ENCODE peak calls at places on chromosomes 4 and X, in five cellular contexts. One of them, this sample, is unnamed.
A peak's percentile ranks its signal among the peaks of the same experiment; 100 is the strongest.

GRCh38 chrX:150365953-150366911 is 3.1 kb downstream of the MAMLD1 start:
- DNase-seq in uterus: peak; percentile 54
- DNase-seq in activated CD4-positive, alpha-beta memory T cell treated with anti-CD3 and anti-CD28 coated beads, Interleukin-2, amount 10 ng/mL, durations not matched to agents 7 days and 5 days: no peak
- DNase-seq in heart left ventricle: peak; percentile 61
- DNase-seq in kidney epithelial cell: no peak
- DNase-seq in this sample: peak; percentile 70

GRCh38 chr4:101238706-101239105 is 108.6 kb downstream of the PPP3CA start:
- DNase-seq in uterus: no peak
- DNase-seq in kidney epithelial cell: no peak
- DNase-seq in activated CD4-positive, alpha-beta memory T cell treated with anti-CD3 and anti-CD28 coated beads, Interleukin-2, amount 10 ng/mL, durations not matched to agents 7 days and 5 days: no peak
- DNase-seq in heart left ventricle: no peak
- DNase-seq in this sample: no peak

GRCh38 chrX:47097018-47097417 is 18.8 kb downstream of the RGN start:
- DNase-seq in activated CD4-positive, alpha-beta memory T cell treated with anti-CD3 and anti-CD28 coated beads, Interleukin-2, amount 10 ng/mL, durations not matched to agents 7 days and 5 days: no peak
- DNase-seq in uterus: no peak
- DNase-seq in heart left ventricle: no peak
- DNase-seq in kidney epithelial cell: no peak
- DNase-seq in this sample: no peak

GRCh38 chr4:30718021-30718888 is 1.9 kb upstream of the PCDH7 start:
- DNase-seq in heart left ventricle: peak; percentile 34
- DNase-seq in kidney epithelial cell: no peak
- DNase-seq in activated CD4-positive, alpha-beta memory T cell treated with anti-CD3 and anti-CD28 coated beads, Interleukin-2, amount 10 ng/mL, durations not matched to agents 7 days and 5 days: no peak
- DNase-seq in uterus: peak; percentile 57
- DNase-seq in this sample: peak; percentile 73

GRCh38 chr4:182453830-182454229 is 210.6 kb downstream of the TENM3 start:
- DNase-seq in kidney epithelial cell: no peak
- DNase-seq in uterus: no peak
- DNase-seq in heart left ventricle: no peak
- DNase-seq in activated CD4-positive, alpha-beta memory T cell treated with anti-CD3 and anti-CD28 coated beads, Interleukin-2, amount 10 ng/mL, durations not matched to agents 7 days and 5 days: no peak
- DNase-seq in this sample: no peak

GRCh38 chrX:152907084-152907651 is 9.3 kb downstream of the ZNF185 start:
- DNase-seq in kidney epithelial cell: peak; percentile 45
- DNase-seq in activated CD4-positive, alpha-beta memory T cell treated with anti-CD3 and anti-CD28 coated beads, Interleukin-2, amount 10 ng/mL, durations not matched to agents 7 days and 5 days: no peak
- DNase-seq in heart left ventricle: no peak
- DNase-seq in uterus: peak; percentile 40
- DNase-seq in this sample: peak; percentile 73

GRCh38 chr4:139470997-139471665 is 17.2 kb downstream of the RAB33B start:
- DNase-seq in activated CD4-positive, alpha-beta memory T cell treated with anti-CD3 and anti-CD28 coated beads, Interleukin-2, amount 10 ng/mL, durations not matched to agents 7 days and 5 days: no peak
- DNase-seq in heart left ventricle: no peak
- DNase-seq in uterus: no peak
- DNase-seq in kidney epithelial cell: no peak
- DNase-seq in this sample: no peak

GRCh38 chr4:172666711-172667368 is 501.8 kb upstream of the GALNT7 start:
- DNase-seq in heart left ventricle: no peak
- DNase-seq in activated CD4-positive, alpha-beta memory T cell treated with anti-CD3 and anti-CD28 coated beads, Interleukin-2, amount 10 ng/mL, durations not matched to agents 7 days and 5 days: no peak
- DNase-seq in kidney epithelial cell: no peak
- DNase-seq in uterus: no peak
- DNase-seq in this sample: no peak

GRCh38 chr4:19508442-19508841 is 743.3 kb upstream of the SLIT2 start:
- DNase-seq in kidney epithelial cell: no peak
- DNase-seq in heart left ventricle: no peak
- DNase-seq in activated CD4-positive, alpha-beta memory T cell treated with anti-CD3 and anti-CD28 coated beads, Interleukin-2, amount 10 ng/mL, durations not matched to agents 7 days and 5 days: no peak
- DNase-seq in uterus: no peak
- DNase-seq in this sample: no peak

GRCh38 chr4:168812806-168813205 is 197.2 kb downstream of the CBR4 start:
- DNase-seq in kidney epithelial cell: no peak
- DNase-seq in activated CD4-positive, alpha-beta memory T cell treated with anti-CD3 and anti-CD28 coated beads, Interleukin-2, amount 10 ng/mL, durations not matched to agents 7 days and 5 days: no peak
- DNase-seq in heart left ventricle: no peak
- DNase-seq in uterus: no peak
- DNase-seq in this sample: no peak

GRCh38 chrX:70089575-70090297 is 27.5 kb downstream of the OTUD6A start:
- DNase-seq in activated CD4-positive, alpha-beta memory T cell treated with anti-CD3 and anti-CD28 coated beads, Interleukin-2, amount 10 ng/mL, durations not matched to agents 7 days and 5 days: no peak
- DNase-seq in kidney epithelial cell: peak; percentile 7
- DNase-seq in heart left ventricle: no peak
- DNase-seq in uterus: no peak
- DNase-seq in this sample: no peak

GRCh38 chrX:100872161-100872560 is 2.0 kb downstream of the NOX1 start:
- DNase-seq in uterus: no peak
- DNase-seq in heart left ventricle: no peak
- DNase-seq in kidney epithelial cell: no peak
- DNase-seq in activated CD4-positive, alpha-beta memory T cell treated with anti-CD3 and anti-CD28 coated beads, Interleukin-2, amount 10 ng/mL, durations not matched to agents 7 days and 5 days: no peak
- DNase-seq in this sample: no peak

GRCh38 chrX:140526138-140526537 is 21.3 kb upstream of the SOX3 start:
- DNase-seq in activated CD4-positive, alpha-beta memory T cell treated with anti-CD3 and anti-CD28 coated beads, Interleukin-2, amount 10 ng/mL, durations not matched to agents 7 days and 5 days: no peak
- DNase-seq in kidney epithelial cell: no peak
- DNase-seq in uterus: no peak
- DNase-seq in heart left ventricle: no peak
- DNase-seq in this sample: no peak

This sample was measured in hepatocyte.